ENCODE peak calls at places on chromosomes 4 and X, in ten cellular contexts. F is naive B cell; L is stimulated activated CD8-positive, alpha-beta memory T cell treated with anti-CD3 and anti-CD28 coated beads, Interleukin-7, amount 100 ng/mL, for 48 hours; X is NCI-H2081; K is lower lobe of right lung; D is activated naive CD8-positive, alpha-beta T cell treated with anti-CD3 and anti-CD28 coated beads, Interleukin-2, amount 50 U/mL, for 24 hours; C is mesendoderm; Q is non-pigmented ciliary epithelial cell; A is endothelial cell; G is naive thymus-derived CD4-positive, alpha-beta T cell. W is an unnamed sample.

GRCh38 chrX:107442914-107443527 is 6.4 kb upstream of the FRMPD3 start:
- DNase-seq in X (no peak), L (no peak), Q (no peak), A (no peak), D (no peak), K (no peak), F (no peak), C (no peak), G (no peak), W (no peak)

GRCh38 chr4:142318280-142318679 is 527.8 kb downstream of the INPP4B start:
- DNase-seq in C (no peak), K (no peak), Q (no peak), X (no peak), G (no peak), F (no peak), L (no peak), A (no peak), D (no peak), W (no peak)

GRCh38 chrX:11499076-11500044 is 166.4 kb downstream of the ARHGAP6 start:
- DNase-seq in C (no peak), F (no peak), K (no peak), L (no peak), D (no peak), G (no peak), A (no peak), Q (peak), X (no peak), W (no peak)

GRCh38 chrX:1524874-1525582 is 12.0 kb downstream of the P2RY8 start:
- DNase-seq in Q (no peak), A (no peak), D (no peak), K (no peak), X (no peak), L (no peak), C (no peak), G (no peak), F (no peak), W (no peak)

GRCh38 chrX:109954333-109954732 is 48.6 kb upstream of the TMEM164 start:
- DNase-seq in A (no peak), F (no peak), G (no peak), D (no peak), Q (no peak), C (no peak), X (no peak), L (no peak), K (no peak), W (no peak)

GRCh38 chrX:153554519-153555167 is 37.2 kb downstream of the ATP2B3 start:
- DNase-seq in K (peak), C (peak), G (peak), D (peak), A (peak), L (peak), F (peak), X (peak), Q (no peak), W (peak)

GRCh38 chr4:89700766-89701165 is 136.2 kb downstream of the SNCA start:
- DNase-seq in L (no peak), D (no peak), Q (no peak), C (no peak), G (no peak), F (no peak), A (no peak), K (no peak), X (no peak), W (no peak)

GRCh38 chrX:30304866-30305265 is 4.3 kb downstream of the NR0B1 start:
- DNase-seq in F (no peak), A (no peak), X (peak), Q (no peak), G (no peak), K (no peak), C (no peak), D (no peak), L (no peak), W (no peak)

GRCh38 chr4:86302242-86302641 is 57.6 kb downstream of the MAPK10 start:
- DNase-seq in L (no peak), X (peak), D (no peak), G (no peak), A (peak), K (no peak), Q (no peak), F (no peak), C (peak), W (peak)

GRCh38 chr4:6908397-6909112 is 1.1 kb upstream of the TBC1D14 start:
- DNase-seq in X (no peak), K (no peak), F (no peak), A (no peak), G (no peak), Q (no peak), D (no peak), C (no peak), L (no peak), W (no peak)

GRCh38 chrX:23403849-23404248 is 69.2 kb downstream of the PTCHD1 start:
- DNase-seq in C (peak), D (no peak), L (no peak), F (no peak), A (no peak), K (no peak), G (no peak), Q (no peak), X (peak), W (peak)

GRCh38 chrX:31743004-31743403 is 671.2 kb upstream of the FTHL17 start:
- DNase-seq in G (no peak), D (no peak), Q (no peak), L (no peak), A (no peak), X (no peak), F (no peak), C (no peak), K (no peak), W (no peak)

GRCh38 chrX:13287816-13288215 is 32.0 kb downstream of the ATXN3L start:
- DNase-seq in K (no peak), D (no peak), A (no peak), C (peak), L (no peak), F (no peak), Q (no peak), X (no peak), G (no peak), W (no peak)

GRCh38 chr4:184462724-184463123 is 11.6 kb downstream of the IRF2 start:
- DNase-seq in Q (no peak), G (no peak), L (no peak), X (no peak), F (no peak), A (no peak), D (no peak), K (no peak), C (no peak), W (no peak)

GRCh38 chr4:105979506-105979905 is 84.2 kb downstream of the NPNT start:
- DNase-seq in A (no peak), K (no peak), X (no peak), Q (no peak), D (no peak), C (no peak), L (no peak), F (no peak), G (no peak), W (no peak)

GRCh38 chr4:163554870-163555465 is 60.5 kb downstream of the TMA16 start:
- DNase-seq in A (no peak), F (peak), Q (no peak), K (no peak), G (no peak), D (no peak), L (no peak), X (peak), C (no peak), W (peak)

GRCh38 chrX:38890326-38890725 is 89.1 kb downstream of the MID1IP1 start:
- DNase-seq in K (no peak), X (no peak), D (no peak), L (no peak), A (no peak), G (no peak), C (no peak), F (no peak), Q (no peak), W (no peak)

GRCh38 chr4:152415980-152416379 is 119.9 kb downstream of the FBXW7 start:
- DNase-seq in L (no peak), G (no peak), Q (peak), D (no peak), F (no peak), C (no peak), A (no peak), X (no peak), K (no peak), W (no peak)

GRCh38 chr4:853416-853781 is 27.5 kb upstream of the CPLX1 start:
- DNase-seq in K (peak), Q (no peak), D (no peak), A (no peak), F (no peak), G (no peak), L (no peak), X (no peak), C (no peak), W (no peak)

GRCh38 chr4:175791221-175791620 is 20.8 kb downstream of the GPM6A start:
- DNase-seq in Q (no peak), F (no peak), X (peak), C (no peak), L (no peak), D (no peak), G (no peak), K (no peak), A (no peak), W (no peak)

GRCh38 chr4:8765631-8766590 is 105.7 kb downstream of the HMX1 start:
- DNase-seq in Q (no peak), F (no peak), A (no peak), L (no peak), X (no peak), K (peak), C (no peak), D (no peak), G (no peak), W (no peak)